ENCODE peak calls at places on chromosomes 6 and 20, in six cellular contexts. Q is transverse colon, A is fibroblast of lung, Z is left lung, T is upper lobe of left lung, J is H7. G is an unnamed sample.

GRCh38 chr6:141097471-141097870 is 1035.3 kb upstream of the GJE1 start:
- DNase-seq in J (no peak), Z (no peak), T (no peak), Q (no peak), A (peak; percentile 10), G (no peak)

GRCh38 chr20:37852666-37853065 is 50.3 kb upstream of the VSTM2L start:
- DNase-seq in J (no peak), A (no peak), T (no peak), Q (no peak), Z (no peak), G (no peak)

GRCh38 chr6:126716826-126717514 is 377.1 kb downstream of the CENPW start:
- DNase-seq in Z (no peak), J (no peak), A (peak; percentile 8), T (no peak), Q (no peak), G (no peak)

GRCh38 chr6:106972500-106972899 is 2.0 kb downstream of the CD24 start:
- DNase-seq in A (peak; percentile 31), T (no peak), Q (no peak), Z (no peak), J (peak; percentile 37), G (peak; percentile 39)

GRCh38 chr20:34084227-34084923 is 27.7 kb downstream of the EIF2S2 start:
- DNase-seq in J (no peak), Z (no peak), Q (no peak), A (no peak), T (no peak), G (no peak)

GRCh38 chr6:33205172-33206026 is 944 bp downstream of the HSD17B8 start:
- DNase-seq in Q (no peak), T (no peak), J (peak; percentile 69), Z (no peak), A (peak; percentile 92), G (no peak)

GRCh38 chr6:120938876-120939231 is 395.4 kb downstream of the TBC1D32 start:
- DNase-seq in Z (no peak), T (no peak), J (no peak), A (no peak), Q (no peak), G (no peak)

GRCh38 chr6:5231289-5231688 is 29.5 kb downstream of the LYRM4 start:
- DNase-seq in T (no peak), Z (no peak), J (peak; percentile 38), Q (no peak), A (peak; percentile 15), G (no peak)

GRCh38 chr6:145809785-145810184 is 4.8 kb downstream of the FBXO30 start:
- DNase-seq in J (no peak), Z (no peak), T (no peak), A (peak; percentile 60), Q (no peak), G (no peak)

GRCh38 chr20:60049601-60050000 is 91.4 kb downstream of the CDH26 start:
- DNase-seq in Q (no peak), J (no peak), A (peak; percentile 23), T (no peak), Z (no peak), G (no peak)

GRCh38 chr6:90574610-90575009 is 12.3 kb downstream of the MAP3K7 start:
- DNase-seq in J (no peak), Q (no peak), Z (no peak), T (no peak), A (peak; percentile 18), G (no peak)

GRCh38 chr20:49937023-49937929 is 1.1 kb downstream of the RNF114 start:
- DNase-seq in Z (peak; percentile 30), T (no peak), J (peak; percentile 46), Q (peak; percentile 42), A (peak; percentile 20), G (no peak)

GRCh38 chr20:57505991-57506390 is 18.9 kb downstream of the CTCFL start:
- DNase-seq in A (no peak), Z (no peak), T (no peak), J (no peak), Q (no peak), G (no peak)

GRCh38 chr20:18754030-18754659 is 59.4 kb upstream of the SCP2D1 start:
- DNase-seq in A (peak; percentile 5), Z (no peak), Q (peak; percentile 22), T (no peak), J (no peak), G (no peak)

GRCh38 chr20:51447097-51447764 is 95.3 kb downstream of the NFATC2 start:
- DNase-seq in J (no peak), Z (no peak), Q (peak; percentile 44), T (no peak), A (peak; percentile 98), G (peak; percentile 32)

GRCh38 chr20:59141818-59142581 is 21.6 kb upstream of the ZNF831 start:
- DNase-seq in Q (no peak), J (peak; percentile 67), A (no peak), T (no peak), Z (no peak), G (no peak)

GRCh38 chr6:91144161-91144560 is 557.3 kb upstream of the MAP3K7 start:
- DNase-seq in A (no peak), J (no peak), T (no peak), Q (no peak), Z (no peak), G (no peak)

GRCh38 chr6:140071601-140072062 is 697.2 kb upstream of the CITED2 start:
- DNase-seq in T (no peak), Z (no peak), A (peak; percentile 95), Q (no peak), J (no peak), G (no peak)

GRCh38 chr20:17889226-17889625 is 79.4 kb downstream of the SNX5 start:
- DNase-seq in J (no peak), A (peak; percentile 41), T (no peak), Q (no peak), Z (no peak), G (no peak)

GRCh38 chr6:132060591-132060990 is 109.4 kb upstream of the CCN2 start:
- DNase-seq in T (no peak), Z (no peak), A (peak; percentile 91), Q (no peak), J (no peak), G (no peak)

GRCh38 chr6:107713214-107713962 is 110.7 kb downstream of the SCML4 start:
- DNase-seq in J (no peak), A (no peak), Z (no peak), T (no peak), Q (no peak), G (no peak)

GRCh38 chr20:1304711-1305515 is 24.0 kb downstream of the SDCBP2 start:
- DNase-seq in J (no peak), A (no peak), Q (no peak), T (peak; percentile 77), Z (peak; percentile 24), G (no peak)

GRCh38 chr6:71383891-71384489 is 95.4 kb downstream of the OGFRL1 start:
- DNase-seq in J (peak; percentile 1), T (no peak), A (peak; percentile 49), Q (no peak), Z (no peak), G (no peak)

GRCh38 chr6:44000164-44000842 is 126.9 kb downstream of the MRPL14 start:
- DNase-seq in Z (peak; percentile 83), T (peak; percentile 90), J (peak; percentile 54), A (peak; percentile 32), Q (peak; percentile 60), G (no peak)

GRCh38 chr6:49551866-49552129 is 1.3 kb downstream of the C6orf141 start:
- DNase-seq in J (no peak), A (no peak), Q (no peak), Z (no peak), T (no peak), G (no peak)

GRCh38 chr6:45457141-45457540 is 79.4 kb upstream of the SUPT3H start:
- DNase-seq in A (no peak), T (no peak), Q (no peak), J (no peak), Z (no peak), G (no peak)

DNA sequence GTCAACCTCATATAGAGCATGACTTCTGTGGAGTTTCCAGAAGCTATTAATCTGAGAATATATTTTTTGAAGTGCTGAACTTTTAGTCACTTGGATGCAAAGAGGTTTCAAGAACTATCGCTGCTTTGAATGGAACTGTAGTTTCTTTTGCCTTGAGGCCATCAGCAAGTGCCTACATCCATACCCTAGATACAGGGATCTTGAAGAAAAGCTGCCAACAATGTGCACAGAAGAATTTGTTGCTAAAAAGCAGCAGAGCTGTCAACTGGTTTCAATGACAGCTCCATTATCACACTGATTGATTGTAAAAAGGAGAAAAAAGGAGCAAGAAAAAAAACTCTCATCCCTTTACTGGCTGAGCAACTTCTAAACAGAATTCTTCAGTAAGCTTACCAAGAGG is 251.0 kb upstream of the NRSN1 start:
- DNase-seq in A (no peak), Q (no peak), T (no peak), J (no peak), Z (no peak), G (no peak)
- H3K27me3 ChIP-seq in A (no peaks in the 10 kb centered on the region), Q (no peaks in the 10 kb centered on the region), T (no peaks in the 10 kb centered on the region), J (no peaks in the 10 kb centered on the region), Z (no peaks in the 10 kb centered on the region), G (no peaks in the 10 kb centered on the region)

DNA sequence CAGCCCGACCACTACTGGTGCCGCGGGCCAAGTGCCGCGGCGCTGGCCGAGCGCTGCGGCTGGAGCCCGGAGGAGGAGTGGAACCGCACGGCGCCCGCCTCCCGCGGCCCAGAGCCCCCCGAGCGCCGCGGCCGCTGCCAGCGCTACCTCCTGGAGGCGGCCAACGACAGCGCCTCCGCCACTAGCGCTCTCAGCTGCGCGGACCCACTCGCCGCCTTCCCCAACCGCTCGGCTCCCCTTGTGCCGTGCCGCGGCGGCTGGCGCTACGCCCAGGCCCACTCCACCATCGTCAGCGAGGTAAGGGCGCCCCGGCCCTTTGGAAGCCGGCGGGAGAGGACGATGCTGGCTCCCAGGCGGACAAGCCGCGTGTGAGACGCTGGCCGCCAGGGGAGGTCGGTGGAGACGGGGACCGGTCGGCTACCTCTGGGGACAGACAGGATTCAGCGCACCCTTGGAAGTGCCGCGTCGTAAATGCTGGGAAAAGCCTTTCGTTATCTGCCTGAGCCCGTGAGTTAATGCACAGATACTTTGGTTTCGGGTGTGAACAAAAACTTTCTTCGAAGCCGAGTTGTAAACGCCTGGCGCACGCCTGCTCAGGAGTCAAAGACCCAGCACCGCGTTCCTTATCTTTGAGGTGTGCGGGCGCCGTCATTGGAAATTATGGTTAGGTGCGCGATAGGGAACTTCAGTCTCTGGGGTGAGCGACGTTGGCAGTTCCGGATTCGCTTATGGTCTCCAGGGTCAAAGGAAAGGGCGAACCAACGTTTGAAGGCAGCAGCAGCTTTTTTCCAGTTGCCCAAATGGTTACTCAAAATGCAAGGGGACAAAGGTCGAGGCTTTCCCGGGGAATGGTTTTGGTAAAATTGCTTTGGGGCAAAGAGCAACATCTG is 619 bp downstream of the SLC22A3 start:
- DNase-seq in Z (no peak), J (peak; percentile 86), Q (peak; percentile 52), T (peak; percentile 94), A (peak; percentile 44), G (peak; percentile 71)
- H3K27me3 ChIP-seq in Z (peaks cover 58% of the 10 kb centered on the region), J (peaks cover 33% of the 10 kb centered on the region), Q (peaks cover 7% of the 10 kb centered on the region), T (peaks cover 6% of the 10 kb centered on the region), A (peaks cover 6% of the 10 kb centered on the region), G (peaks cover 12% of the 10 kb centered on the region)

DNA sequence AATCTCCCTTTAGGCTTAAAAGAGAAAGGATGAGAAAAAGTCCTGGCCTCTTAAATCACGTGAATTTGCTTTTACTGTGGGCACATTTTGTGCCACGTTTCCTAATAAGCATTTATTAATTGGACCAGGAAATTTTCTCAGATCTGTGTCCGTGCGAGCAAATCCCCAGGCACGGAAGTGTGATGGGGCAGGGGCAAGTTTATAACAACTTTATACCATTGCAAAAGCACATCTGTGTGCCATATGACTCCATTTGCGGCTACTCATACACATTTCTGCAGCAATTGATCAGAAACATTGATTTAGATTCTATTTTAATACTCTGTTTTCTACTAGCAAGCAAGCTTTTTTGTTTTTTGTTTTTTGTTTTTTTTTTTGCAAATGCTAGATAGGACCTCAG is 373.2 kb downstream of the TAF4 start:
- DNase-seq in Q (no peak), J (no peak), Z (no peak), T (no peak), A (no peak), G (no peak)
- H3K27me3 ChIP-seq in Q (no peaks in the 10 kb centered on the region), J (no peaks in the 10 kb centered on the region), Z (peaks cover 52% of the 10 kb centered on the region), T (no peaks in the 10 kb centered on the region), A (no peaks in the 10 kb centered on the region), G (peaks cover 4% of the 10 kb centered on the region)

GRCh38 chr6:164410017-164410416 is 899.4 kb downstream of the C6orf118 start:
- DNase-seq in Q (no peak), J (no peak), T (no peak), A (no peak), Z (no peak), G (no peak)
- H3K27me3 ChIP-seq in Q (no peaks in the 10 kb centered on the region), J (no peaks in the 10 kb centered on the region), T (no peaks in the 10 kb centered on the region), A (no peaks in the 10 kb centered on the region), Z (no peaks in the 10 kb centered on the region), G (no peaks in the 10 kb centered on the region)